ENCODE peak calls at places on chromosomes 7 and 10, in six cellular contexts. S is H9, Y is A549, V is adrenal gland, W is uterus, I is fibroblast of lung. G is an unnamed sample.

GRCh38 chr7:47572939-47573757 is 8.8 kb downstream of the TNS3 start:
- DNase-seq in S (peak; percentile 63), Y (peak; percentile 56), V (no peak), W (no peak), I (no peak), G (no peak)

GRCh38 chr10:94123253-94123995 is 129.7 kb downstream of the PLCE1 start:
- DNase-seq in S (no peak), Y (peak; percentile 87), V (no peak), W (no peak), I (peak; percentile 93), G (peak; percentile 30)

GRCh38 chr7:95157381-95157780 is 167.0 kb downstream of the PON1 start:
- DNase-seq in S (peak; percentile 28), Y (no peak), V (no peak), W (no peak), I (no peak), G (no peak)

GRCh38 chr10:69807696-69808095 is 6.0 kb downstream of the COL13A1 start:
- DNase-seq in S (no peak), Y (peak; percentile 37), V (no peak), W (no peak), I (peak; percentile 61), G (no peak)

GRCh38 chr7:388461-388960 is 98.5 kb downstream of the FOXL3 start:
- DNase-seq in S (peak; percentile 18), Y (no peak), V (no peak), W (no peak), I (no peak), G (no peak)

GRCh38 chr10:35949820-35950219 is 307.7 kb upstream of the FZD8 start:
- DNase-seq in S (no peak), Y (no peak), V (no peak), W (no peak), I (peak; percentile 31), G (no peak)

GRCh38 chr10:11885437-11886137 is 62.4 kb downstream of the PROSER2 start:
- DNase-seq in S (no peak), Y (no peak), V (no peak), W (no peak), I (no peak), G (no peak)

GRCh38 chr10:73655990-73656298 is at the start of gene SYNPO2L:
- DNase-seq in S (no peak), Y (no peak), V (no peak), W (no peak), I (no peak), G (no peak)

GRCh38 chr7:97145068-97145467 is 27.6 kb downstream of the SDHAF3 start:
- DNase-seq in S (no peak), Y (peak; percentile 44), V (no peak), W (no peak), I (peak; percentile 29), G (no peak)

GRCh38 chr7:32164341-32164996 is 94.3 kb upstream of the PDE1C start:
- DNase-seq in S (peak; percentile 64), Y (peak; percentile 75), V (no peak), W (no peak), I (peak; percentile 86), G (no peak)

GRCh38 chr7:100469227-100470044 is 5.4 kb upstream of the SPACDR start:
- DNase-seq in S (peak; percentile 92), Y (peak; percentile 72), V (peak; percentile 91), W (peak; percentile 89), I (peak; percentile 45), G (peak; percentile 54)

GRCh38 chr10:77493851-77494788 is 143.5 kb downstream of the KCNMA1 start:
- DNase-seq in S (peak; percentile 42), Y (peak; percentile 53), V (no peak), W (no peak), I (peak; percentile 59), G (no peak)

GRCh38 chr7:74405191-74405898 is 48.4 kb upstream of the GTF2IRD1 start:
- DNase-seq in S (peak; percentile 88), Y (peak; percentile 49), V (no peak), W (no peak), I (no peak), G (peak; percentile 26)

GRCh38 chr7:351681-352480 is 61.9 kb downstream of the FOXL3 start:
- DNase-seq in S (no peak), Y (no peak), V (no peak), W (no peak), I (no peak), G (no peak)

GRCh38 chr10:132631348-132631735 is 93.8 kb downstream of the INPP5A start:
- DNase-seq in S (no peak), Y (no peak), V (peak; percentile 60), W (peak; percentile 91), I (peak; percentile 30), G (no peak)

GRCh38 chr7:95649546-95649945 is 53.2 kb upstream of the PDK4 start:
- DNase-seq in S (no peak), Y (no peak), V (no peak), W (no peak), I (no peak), G (no peak)

GRCh38 chr10:118668228-118668952 is 72.9 kb upstream of the PRLHR start:
- DNase-seq in S (no peak), Y (no peak), V (no peak), W (no peak), I (no peak), G (no peak)
- TF ChIP-seq CTCF in S (peak; percentile 51), Y (no peak), V (no peak), W (no peak), I (no peak), G (no peak)

GRCh38 chr7:155680124-155680523 is 35.7 kb downstream of the RBM33 start:
- DNase-seq in S (no peak), Y (no peak), V (no peak), W (no peak), I (no peak), G (no peak)

GRCh38 chr7:155681663-155682062 is 37.2 kb downstream of the RBM33 start:
- DNase-seq in S (no peak), Y (no peak), V (no peak), W (no peak), I (no peak), G (no peak)

GRCh38 chr7:155682484-155682883 is 38.0 kb downstream of the RBM33 start:
- DNase-seq in S (no peak), Y (no peak), V (no peak), W (no peak), I (no peak), G (no peak)

GRCh38 chr7:155683098-155683497 is 38.6 kb downstream of the RBM33 start:
- DNase-seq in S (no peak), Y (no peak), V (no peak), W (no peak), I (no peak), G (no peak)

GRCh38 chr7:155680864-155681263 is 36.4 kb downstream of the RBM33 start:
- DNase-seq in S (no peak), Y (no peak), V (no peak), W (no peak), I (no peak), G (no peak)
- H3K4me1 ChIP-seq in S (no peaks in the 10 kb centered on the region), Y (no peaks in the 10 kb centered on the region), V (no peaks in the 10 kb centered on the region), W (no peaks in the 10 kb centered on the region), I (no peaks in the 10 kb centered on the region), G (no peaks in the 10 kb centered on the region)

GRCh38 chr7:71871446-71871845 is 540.7 kb downstream of the CALN1 start:
- DNase-seq in S (no peak), Y (no peak), V (no peak), W (no peak), I (no peak), G (no peak)
- TF ChIP-seq CTCF in S (peak; percentile 63), Y (no peak), V (no peak), W (no peak), I (peak; percentile 12), G (peak; percentile 41)

DNA sequence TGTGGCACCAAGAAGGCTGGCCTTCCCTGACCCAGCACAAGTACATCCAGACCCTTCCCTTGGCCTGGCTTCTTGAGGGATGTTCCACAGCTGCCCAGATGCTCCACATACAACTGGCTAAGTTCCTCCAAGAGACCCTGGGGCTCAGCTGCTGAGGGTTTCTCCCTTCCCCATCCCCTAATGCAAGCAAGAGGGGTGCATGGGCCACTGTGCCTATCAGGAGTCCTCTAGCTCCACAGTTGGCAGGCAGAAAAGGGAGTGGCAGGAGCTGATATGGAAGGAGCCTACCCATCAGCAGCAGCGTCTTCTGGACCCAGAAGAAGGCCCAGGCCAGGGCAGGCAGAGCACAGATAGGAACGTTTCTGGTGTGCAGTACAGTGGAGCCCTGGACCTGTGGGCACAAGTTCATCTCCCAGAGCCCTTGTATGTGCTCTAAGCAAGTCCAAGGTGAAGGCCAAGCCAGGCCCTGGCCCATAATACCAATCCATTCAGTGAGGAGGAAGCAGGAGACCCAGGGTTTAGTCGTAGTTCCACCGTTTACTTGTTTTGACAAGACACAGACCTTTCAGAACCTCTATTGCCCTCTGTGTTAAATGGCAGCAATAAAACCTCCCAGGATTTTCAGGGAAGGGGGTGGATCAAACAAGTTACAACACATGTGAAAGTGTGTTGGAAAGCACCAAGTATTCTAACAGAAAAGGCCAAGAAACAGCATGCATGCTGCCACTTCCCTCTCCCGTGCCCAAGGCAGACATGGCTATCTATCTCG is 26.1 kb downstream of the VSIR start:
- DNase-seq in S (no peak), Y (no peak), V (no peak), W (no peak), I (no peak), G (no peak)
- H3K4me1 ChIP-seq in S (no peaks in the 10 kb centered on the region), Y (peaks cover 4% of the 10 kb centered on the region), V (peaks cover 35% of the 10 kb centered on the region), W (peaks cover 6% of the 10 kb centered on the region), I (no peaks in the 10 kb centered on the region), G (no peaks in the 10 kb centered on the region)

DNA sequence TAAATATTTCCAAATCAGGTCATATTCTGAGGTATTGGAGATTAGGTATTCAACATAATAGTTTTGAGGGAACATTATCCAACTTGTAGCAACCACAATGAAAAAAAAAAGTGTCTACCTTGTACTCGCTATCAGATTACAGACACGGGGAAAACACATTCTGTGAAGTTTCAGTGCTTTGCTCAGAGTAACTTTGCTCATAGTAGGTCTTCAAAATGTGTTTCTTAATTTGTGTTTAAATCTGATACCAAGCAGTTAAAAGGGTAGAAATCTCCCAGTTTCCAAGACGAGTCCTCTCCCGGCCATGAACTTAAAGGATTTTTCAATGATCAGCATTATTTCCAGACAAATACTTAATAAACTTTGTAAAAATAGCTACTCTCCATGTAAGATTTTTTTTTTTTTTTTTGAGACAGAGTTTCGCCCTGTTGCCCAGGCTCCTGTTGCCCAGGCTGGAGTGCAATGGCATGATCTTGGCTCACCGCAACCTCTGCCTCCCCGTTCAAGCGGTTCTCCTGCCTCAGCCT is 39.2 kb downstream of the DDIT4 start:
- DNase-seq in S (no peak), Y (no peak), V (no peak), W (no peak), I (no peak), G (no peak)
- TF ChIP-seq CTCF in S (no peak), Y (no peak), V (no peak), W (no peak), I (no peak), G (no peak)

GRCh38 chr7:6526997-6527378 is 24.3 kb downstream of the GRID2IP start:
- DNase-seq in S (no peak), Y (no peak), V (no peak), W (no peak), I (no peak), G (no peak)

GRCh38 chr7:6531492-6532279 is 19.6 kb downstream of the GRID2IP start:
- DNase-seq in S (no peak), Y (no peak), V (no peak), W (no peak), I (no peak), G (no peak)

GRCh38 chr7:6529643-6530042 is 21.6 kb downstream of the GRID2IP start:
- DNase-seq in S (no peak), Y (no peak), V (no peak), W (no peak), I (no peak), G (no peak)

GRCh38 chr7:6530626-6531491 is 20.4 kb downstream of the GRID2IP start:
- DNase-seq in S (peak; percentile 76), Y (no peak), V (no peak), W (no peak), I (no peak), G (no peak)

GRCh38 chr7:6528401-6529130 is 22.7 kb downstream of the GRID2IP start:
- DNase-seq in S (no peak), Y (no peak), V (no peak), W (no peak), I (no peak), G (no peak)
- H3K4me1 ChIP-seq in S (no peaks in the 10 kb centered on the region), Y (no peaks in the 10 kb centered on the region), V (no peaks in the 10 kb centered on the region), W (peaks cover 4% of the 10 kb centered on the region), I (no peaks in the 10 kb centered on the region), G (no peaks in the 10 kb centered on the region)

G was measured in PC-9.